ENCODE peak calls at places on chromosomes 1 and 21, in eight cellular contexts. J, A, T, X, D, E, C and I are unnamed samples.

GRCh38 chr1:186812560-186812959 is 16.2 kb upstream of the PLA2G4A start:
- DNase-seq in J (no peak), A (no peak), T (no peak), X (no peak), D (no peak), E (peak; percentile 56), C (no peak), I (no peak)

GRCh38 chr1:206836111-206836510 is 29.3 kb upstream of the IL20 start:
- DNase-seq in J (no peak), A (no peak), T (no peak), X (no peak), D (no peak), E (peak; percentile 83), C (no peak), I (no peak)

GRCh38 chr1:182392045-182393028 is 747 bp upstream of the GLUL start:
- DNase-seq in J (no peak), A (no peak), T (no peak), X (no peak), D (no peak), E (peak; percentile 43), C (no peak), I (peak; percentile 71)

GRCh38 chr1:4113897-4114296 is 213.8 kb upstream of the C1orf174 start:
- DNase-seq in J (no peak), A (no peak), T (no peak), X (no peak), D (no peak), E (no peak), C (no peak), I (no peak)

GRCh38 chr1:200642481-200642880 is 21.9 kb upstream of the KIF14 start:
- DNase-seq in J (no peak), A (no peak), T (no peak), X (no peak), D (no peak), E (no peak), C (no peak), I (no peak)

GRCh38 chr1:58904299-58905125 is 120.7 kb upstream of the JUN start:
- DNase-seq in J (no peak), A (no peak), T (no peak), X (no peak), D (no peak), E (no peak), C (no peak), I (no peak)

GRCh38 chr1:230977781-230978490 is 725 bp downstream of the TTC13 start:
- DNase-seq in J (no peak), A (peak; percentile 20), T (peak; percentile 62), X (peak; percentile 50), D (peak; percentile 24), E (no peak), C (peak; percentile 37), I (peak; percentile 38)

GRCh38 chr1:203632941-203633340 is 6.3 kb downstream of the ATP2B4 start:
- DNase-seq in J (no peak), A (no peak), T (no peak), X (no peak), D (no peak), E (no peak), C (no peak), I (no peak)

GRCh38 chr1:203343956-203344355 is 7.0 kb downstream of the FMOD start:
- DNase-seq in J (no peak), A (no peak), T (no peak), X (no peak), D (no peak), E (no peak), C (no peak), I (no peak)

GRCh38 chr1:1250828-1251284 is 4.3 kb upstream of the C1QTNF12 start:
- DNase-seq in J (peak; percentile 30), A (no peak), T (peak; percentile 60), X (no peak), D (no peak), E (no peak), C (no peak), I (no peak)

GRCh38 chr1:114700026-114700600 is 4.8 kb upstream of the AMPD1 start:
- DNase-seq in J (no peak), A (no peak), T (no peak), X (no peak), D (no peak), E (peak; percentile 63), C (no peak), I (no peak)

GRCh38 chr1:156840880-156841279 is 18.0 kb downstream of the INSRR start:
- DNase-seq in J (no peak), A (no peak), T (no peak), X (no peak), D (no peak), E (no peak), C (no peak), I (no peak)

GRCh38 chr1:156842618-156843300 is 16.2 kb downstream of the INSRR start:
- DNase-seq in J (no peak), A (no peak), T (no peak), X (no peak), D (no peak), E (no peak), C (no peak), I (no peak)

GRCh38 chr1:156840186-156840585 is 18.7 kb downstream of the INSRR start:
- DNase-seq in J (no peak), A (no peak), T (no peak), X (no peak), D (no peak), E (no peak), C (no peak), I (no peak)

GRCh38 chr1:156839426-156840109 is 19.3 kb downstream of the INSRR start:
- DNase-seq in J (no peak), A (no peak), T (no peak), X (no peak), D (no peak), E (no peak), C (no peak), I (no peak)

GRCh38 chr1:156841289-156841855 is 17.5 kb downstream of the INSRR start:
- DNase-seq in J (no peak), A (no peak), T (no peak), X (no peak), D (no peak), E (no peak), C (no peak), I (no peak)
- TF ChIP-seq CTCF in J (no peak), A (no peak), T (no peak), X (no peak), D (no peak), E (no peak), C (no peak), I (no peak)

DNA sequence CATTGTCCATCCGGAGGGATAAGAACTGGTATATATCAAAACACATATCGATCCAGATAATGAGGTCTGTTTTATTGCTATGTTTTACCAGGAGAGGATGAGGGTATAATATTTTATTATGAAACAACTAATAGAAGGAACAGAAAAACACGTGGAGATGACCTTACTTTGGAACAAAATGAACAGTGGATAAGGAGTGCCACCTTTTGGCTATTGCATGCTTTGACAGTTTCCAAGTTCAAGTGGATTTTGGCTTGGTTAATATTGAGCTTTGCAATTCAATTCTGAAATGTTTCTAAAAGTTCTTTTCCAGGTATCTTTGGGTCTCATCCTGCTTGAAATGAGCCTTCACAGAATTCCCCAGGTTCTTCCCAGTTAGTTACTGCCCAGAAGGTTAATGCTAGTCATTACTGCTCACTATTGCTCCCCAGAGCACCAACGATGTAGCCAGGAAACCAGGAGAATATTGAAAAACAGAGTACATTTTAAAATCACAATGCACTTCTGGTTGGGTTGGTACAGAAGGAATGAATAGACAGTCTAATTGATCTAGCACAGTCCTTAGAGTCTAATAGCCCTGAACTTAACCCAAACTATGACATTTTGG is 45.5 kb downstream of the ZC3H11B start:
- DNase-seq in J (no peak), A (no peak), T (no peak), X (no peak), D (no peak), E (peak; percentile 42), C (no peak), I (no peak)
- TF ChIP-seq CTCF in J (no peak), A (peak; percentile 71), T (peak; percentile 30), X (peak; percentile 71), D (peak; percentile 32), E (peak; percentile 70), C (peak; percentile 68), I (peak; percentile 60)

GRCh38 chr1:173821680-173822079 is 2.8 kb upstream of the DARS2 start:
- DNase-seq in J (no peak), A (no peak), T (no peak), X (no peak), D (no peak), E (no peak), C (no peak), I (no peak)

GRCh38 chr1:173827611-173828010 is 2.9 kb upstream of the CENPL start:
- DNase-seq in J (no peak), A (no peak), T (no peak), X (no peak), D (no peak), E (no peak), C (no peak), I (no peak)

GRCh38 chr1:173823776-173824314 is 628 bp upstream of the DARS2 start:
- DNase-seq in J (no peak), A (no peak), T (no peak), X (no peak), D (no peak), E (peak; percentile 6), C (no peak), I (no peak)

DNA sequence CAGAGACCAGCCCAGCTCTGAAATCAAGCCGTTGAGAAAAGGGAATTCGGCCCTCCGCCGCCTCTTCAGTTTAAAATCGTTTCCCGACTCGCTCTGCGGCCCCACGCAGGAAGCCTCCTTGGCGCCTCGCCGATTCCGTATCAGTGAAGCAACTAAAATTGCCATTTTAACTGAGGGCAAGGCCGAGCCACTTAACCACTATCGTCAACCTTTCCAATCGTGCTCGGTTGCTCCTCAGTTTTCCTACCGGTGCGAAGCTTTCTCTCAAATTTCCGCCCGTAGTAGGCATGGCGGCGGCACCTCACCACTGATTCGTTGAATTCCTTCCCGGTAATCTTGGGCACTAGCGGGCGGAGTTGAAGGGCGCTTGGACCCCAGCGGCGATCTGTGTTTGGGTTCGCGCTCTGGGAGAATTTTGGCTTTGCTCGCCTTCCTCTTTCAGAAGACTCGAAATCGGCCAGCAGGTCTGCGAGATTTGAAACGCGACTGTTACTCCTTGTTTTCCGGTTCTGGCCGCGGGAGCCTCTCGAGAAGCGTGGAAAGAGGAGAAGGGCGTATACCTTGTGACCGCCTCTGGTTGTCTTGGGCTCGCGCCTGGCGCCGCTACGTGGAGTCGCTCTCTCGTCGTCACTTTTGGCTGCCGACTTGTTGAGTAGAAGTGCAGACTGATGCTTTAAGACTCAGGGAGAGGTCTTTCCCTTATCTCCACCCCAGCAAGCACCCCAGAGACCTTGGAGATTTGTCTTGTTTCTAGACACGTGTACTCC is at the start of the genes CENPL and DARS2:
- DNase-seq in J (peak; percentile 79), A (peak; percentile 74), T (peak; percentile 97), X (peak; percentile 96), D (peak; percentile 96), E (peak; percentile 98), C (peak; percentile 95), I (peak; percentile 98)
- TF ChIP-seq CTCF in J (no peak), A (no peak), T (no peak), X (no peak), D (no peak), E (no peak), C (no peak), I (no peak)

DNA sequence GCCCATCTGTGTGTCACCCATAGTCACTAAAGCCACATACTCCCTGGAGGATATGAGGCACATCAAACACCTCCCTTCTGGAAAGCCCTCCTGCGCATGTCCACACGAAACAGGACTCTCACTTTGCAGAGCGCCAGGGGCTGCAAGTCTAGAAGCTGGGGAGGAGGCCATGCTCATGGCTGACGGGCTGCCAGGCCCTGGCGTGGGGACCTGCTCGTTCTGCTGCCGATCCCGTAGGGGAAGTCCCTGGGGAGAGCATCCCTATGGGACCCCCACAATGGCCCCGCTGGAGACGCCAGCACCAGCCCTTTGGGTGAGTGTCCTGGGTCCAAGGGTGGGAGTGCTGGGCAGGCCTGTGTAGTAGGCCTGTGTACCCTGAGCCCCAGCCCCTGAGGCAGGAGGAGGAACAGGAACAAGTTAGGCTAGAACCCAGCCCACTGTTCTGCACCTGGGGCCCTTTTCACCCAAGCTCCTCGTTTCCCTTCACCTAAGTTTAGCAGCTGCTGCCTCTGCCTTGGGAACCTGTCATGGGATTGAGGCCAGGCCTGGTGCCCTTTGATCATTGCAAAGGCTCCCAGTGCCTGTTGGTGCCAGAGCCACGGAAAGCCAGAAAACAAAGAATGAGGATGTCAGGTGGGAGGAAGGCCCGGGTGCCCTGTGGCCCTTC is 9.9 kb downstream of the FAM3B start:
- DNase-seq in J (no peak), A (no peak), T (no peak), X (no peak), D (no peak), E (no peak), C (no peak), I (no peak)
- TF ChIP-seq CTCF in J (no peak), A (no peak), T (no peak), X (no peak), D (no peak), E (no peak), C (no peak), I (no peak)